ENCODE peak calls at places on chromosomes 5 and 9, in seven cellular contexts. E is ovary, P is A549, G is testis, K is breast epithelium, C is HepG2, L is HCT116. M is an unnamed sample.
A peak's percentile ranks its signal among the peaks of the same experiment; 100 is the strongest.

GRCh38 chr5:111146053-111146452 is 53.9 kb downstream of the WDR36 start:
- DNase-seq in E (no peak), P (no peak), G (peak; percentile 48), L (no peak), C (no peak), K (no peak), M (no peak)

GRCh38 chr9:89884356-89885083 is 279.7 kb downstream of the GADD45G start:
- DNase-seq in G (peak; percentile 16), E (no peak), L (no peak), P (no peak), C (no peak), K (no peak), M (peak; percentile 33)

GRCh38 chr5:138068742-138069375 is 15.0 kb upstream of the WNT8A start:
- DNase-seq in G (peak; percentile 89), L (peak; percentile 74), K (peak; percentile 21), P (peak; percentile 85), C (peak; percentile 59), E (peak; percentile 35), M (peak; percentile 84)

GRCh38 chr9:92496401-92496800 is 14.1 kb upstream of the ASPN start:
- DNase-seq in P (no peak), L (no peak), K (no peak), E (no peak), G (no peak), C (no peak), M (no peak)

GRCh38 chr5:117255211-117256032 is 680.8 kb upstream of the SEMA6A start:
- DNase-seq in C (no peak), L (no peak), K (no peak), P (no peak), E (no peak), G (no peak), M (no peak)

GRCh38 chr9:113886471-113886870 is 10.4 kb downstream of the ZNF618 start:
- DNase-seq in C (no peak), G (no peak), P (no peak), K (no peak), E (no peak), L (no peak), M (no peak)

GRCh38 chr9:79581388-79581787 is 9.6 kb downstream of the TLE4 start:
- DNase-seq in K (no peak), E (no peak), P (no peak), C (no peak), G (no peak), L (no peak), M (no peak)

GRCh38 chr5:102341918-102342317 is 45.8 kb upstream of the SLCO4C1 start:
- DNase-seq in E (no peak), C (no peak), P (no peak), K (no peak), G (no peak), L (no peak), M (no peak)

GRCh38 chr5:150022163-150022540 is 21.6 kb downstream of the HMGXB3 start:
- DNase-seq in K (no peak), E (no peak), L (peak; percentile 83), G (no peak), P (peak; percentile 25), C (no peak), M (no peak)

GRCh38 chr5:109866051-109866450 is 176.3 kb downstream of the MAN2A1 start:
- DNase-seq in G (no peak), L (no peak), E (no peak), C (no peak), P (no peak), K (no peak), M (no peak)

DNA sequence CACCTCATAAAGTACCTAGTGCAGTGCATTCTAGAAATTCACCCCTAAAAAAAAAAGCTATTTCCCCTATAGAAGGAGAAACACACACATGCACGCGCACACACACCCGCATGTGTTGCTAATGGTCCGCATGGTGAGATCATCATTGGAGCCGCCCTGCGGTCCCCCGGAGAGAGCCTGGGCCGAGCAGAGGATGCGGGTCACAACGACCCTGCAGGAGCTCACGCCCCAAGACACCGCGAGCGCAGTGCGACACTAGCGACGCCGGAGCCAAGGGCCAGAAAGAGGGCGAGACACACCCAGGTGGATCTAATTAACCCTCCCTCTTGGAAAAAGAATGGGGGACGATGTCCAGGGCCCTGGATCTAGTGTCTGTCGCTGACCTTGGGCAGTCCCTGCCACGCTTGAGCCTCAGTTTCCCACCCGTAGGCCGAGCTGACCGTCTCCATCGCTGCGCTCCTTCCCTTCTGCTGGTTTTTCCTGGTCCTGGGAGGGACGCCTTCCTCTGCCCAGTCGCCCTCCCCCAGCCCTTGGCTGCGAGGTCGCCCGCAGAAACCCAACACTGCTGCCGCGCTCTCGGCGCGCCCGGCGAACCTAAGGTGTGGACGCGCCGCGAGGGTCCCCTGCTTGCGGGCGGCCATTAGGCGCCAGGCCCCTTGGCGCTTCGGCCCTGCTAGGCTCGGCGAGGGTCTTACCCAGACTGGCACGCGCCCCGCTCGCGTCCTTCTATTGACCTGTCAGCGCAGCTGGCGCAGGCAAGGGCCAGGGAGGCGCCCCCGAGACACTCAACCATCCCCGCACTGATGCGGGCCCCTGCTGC is 47.6 kb upstream of the RNF20 start:
- DNase-seq in G (peak; percentile 58), E (peak; percentile 60), K (no peak), P (peak; percentile 51), L (peak; percentile 44), C (no peak), M (no peak)
- TF ChIP-seq POLR2A in G (no peak), E (peak; percentile 16), K (no peak), P (peak; percentile 15), L (peak; percentile 1), C (no peak), M (no peak)

GRCh38 chr5:73815631-73816030 is 189.6 kb downstream of the ARHGEF28 start:
- DNase-seq in K (no peak), C (no peak), P (no peak), E (no peak), L (no peak), G (no peak), M (no peak)
- H3K27ac ChIP-seq in K (peak overlapping the region; percentile 57), C (peak overlapping the region; percentile 5), P (peak overlapping the region; percentile 70), E (no peak overlapping the region), L (no peak overlapping the region), G (no peak overlapping the region), M (no peak overlapping the region)

GRCh38 chr5:10600629-10601245 is 36.9 kb downstream of the ANKRD33B start:
- DNase-seq in P (no peak), G (no peak), C (no peak), L (no peak), K (no peak), E (no peak), M (no peak)

GRCh38 chr5:10599828-10600227 is 36.0 kb downstream of the ANKRD33B start:
- DNase-seq in L (no peak), K (no peak), P (no peak), C (no peak), E (no peak), G (no peak), M (no peak)

GRCh38 chr5:10599113-10599512 is 35.2 kb downstream of the ANKRD33B start:
- DNase-seq in E (no peak), C (no peak), L (no peak), K (no peak), P (no peak), G (no peak), M (no peak)

GRCh38 chr5:10602031-10602806 is 38.3 kb downstream of the ANKRD33B start:
- DNase-seq in P (no peak), L (no peak), K (no peak), E (no peak), C (no peak), G (no peak), M (no peak)

DNA sequence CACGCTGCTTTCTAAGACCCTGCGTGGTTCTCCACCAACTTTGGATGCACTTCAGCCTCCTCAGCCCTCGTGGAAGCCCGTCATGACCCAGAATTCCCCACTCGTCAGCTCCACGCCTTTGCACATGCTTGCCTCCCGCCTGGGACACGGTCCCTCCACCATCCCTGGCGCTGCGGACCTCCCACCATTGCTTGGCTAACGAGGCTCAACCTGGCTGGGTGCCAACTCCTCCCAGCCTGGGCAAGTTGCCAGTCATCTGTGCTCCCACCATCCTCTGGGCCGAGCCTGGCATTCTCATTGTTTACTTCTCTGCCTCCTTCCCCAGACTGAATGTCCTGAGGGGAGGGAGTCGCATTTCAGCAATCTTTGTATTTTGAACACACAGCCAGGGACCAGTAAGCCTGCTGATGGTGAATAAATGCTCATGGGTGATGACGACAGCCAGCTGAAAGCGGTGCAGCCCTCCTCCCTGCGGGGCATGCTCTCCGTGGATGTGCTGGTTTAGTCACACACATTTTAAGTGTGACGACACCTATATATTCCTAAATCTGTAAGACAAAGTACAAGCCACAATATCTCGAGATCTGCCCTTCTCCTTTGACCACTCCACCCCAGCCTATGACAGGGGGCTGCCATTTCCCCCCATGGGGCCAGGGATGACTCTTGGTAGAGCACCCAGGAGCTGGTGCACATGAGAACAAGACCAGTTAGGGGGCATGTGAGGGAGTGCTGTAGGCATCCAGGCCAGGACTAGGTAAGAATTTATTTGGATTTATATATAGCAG is 37.6 kb downstream of the ANKRD33B start:
- DNase-seq in P (peak; percentile 90), L (peak; percentile 16), G (peak; percentile 75), K (peak; percentile 62), E (peak; percentile 79), C (peak; percentile 47), M (no peak)
- TF ChIP-seq POLR2A in P (no peak), L (no peak), G (no peak), K (no peak), E (no peak), C (no peak), M (no peak)

GRCh38 chr9:88819471-88819870 is 171.8 kb upstream of the S1PR3 start:
- DNase-seq in E (no peak), K (no peak), G (no peak), P (no peak), C (no peak), L (no peak), M (no peak)
- H3K27ac ChIP-seq in E (no peak overlapping the region), K (no peak overlapping the region), G (no peak overlapping the region), P (no peak overlapping the region), C (no peak overlapping the region), L (no peak overlapping the region), M (no peak overlapping the region)

M was measured in spleen.